ENCODE peak calls at places on chromosomes 4 and X, in five cellular contexts. I is endothelial cell, M is breast epithelium, Z is HFFc6, W is GM10248. D is an unnamed sample.

GRCh38 chr4:123661080-123661737 is 264.6 kb downstream of the SPRY1 start:
- DNase-seq in I (no peak), M (no peak), Z (peak), W (no peak), D (no peak)

GRCh38 chr4:104941661-104942062 is 205.0 kb upstream of the TET2 start:
- DNase-seq in I (no peak), M (no peak), Z (no peak), W (peak), D (no peak)

GRCh38 chr4:19675172-19675811 is 576.4 kb upstream of the SLIT2 start:
- DNase-seq in I (no peak), M (no peak), Z (peak), W (no peak), D (no peak)

GRCh38 chr4:147360301-147360700 is 120.6 kb upstream of the EDNRA start:
- DNase-seq in I (no peak), M (no peak), Z (peak), W (no peak), D (no peak)

GRCh38 chr4:120874792-120875774 is 47.4 kb downstream of the PRDM5 start:
- DNase-seq in I (no peak), M (no peak), Z (no peak), W (no peak), D (no peak)

GRCh38 chr4:139501531-139502311 is 47.8 kb downstream of the RAB33B start:
- DNase-seq in I (no peak), M (no peak), Z (no peak), W (no peak), D (no peak)

GRCh38 chr4:125547842-125548241 is 233.1 kb downstream of the FAT4 start:
- DNase-seq in I (no peak), M (no peak), Z (no peak), W (no peak), D (no peak)

GRCh38 chr4:113878718-113879117 is 100.7 kb downstream of the ARSJ start:
- DNase-seq in I (peak), M (no peak), Z (no peak), W (no peak), D (no peak)

GRCh38 chrX:150680974-150681373 is 12.2 kb upstream of the MTMR1 start:
- DNase-seq in I (no peak), M (no peak), Z (no peak), W (peak), D (no peak)

GRCh38 chr4:100605144-100605543 is 87.3 kb upstream of the EMCN start:
- DNase-seq in I (no peak), M (no peak), Z (no peak), W (no peak), D (no peak)

GRCh38 chrX:108178099-108178498 is 86.5 kb downstream of the ATG4A start:
- DNase-seq in I (no peak), M (no peak), Z (no peak), W (no peak), D (no peak)

GRCh38 chr4:149164282-149164681 is 651.4 kb downstream of the IQCM start:
- DNase-seq in I (no peak), M (no peak), Z (peak), W (no peak), D (no peak)

GRCh38 chr4:184169225-184169867 is 48.3 kb downstream of the ENPP6 start:
- DNase-seq in I (no peak), M (no peak), Z (no peak), W (no peak), D (no peak)

GRCh38 chrX:11728556-11728955 is 29.5 kb upstream of the MSL3 start:
- DNase-seq in I (no peak), M (no peak), Z (no peak), W (no peak), D (no peak)

GRCh38 chrX:56284269-56284668 is 52.1 kb downstream of the KLF8 start:
- DNase-seq in I (no peak), M (no peak), Z (no peak), W (no peak), D (no peak)

GRCh38 chr4:85491527-85491926 is 16.6 kb downstream of the ARHGAP24 start:
- DNase-seq in I (no peak), M (no peak), Z (no peak), W (no peak), D (no peak)

GRCh38 chr4:128517096-128517738 is 229.6 kb upstream of the PGRMC2 start:
- DNase-seq in I (no peak), M (no peak), Z (peak), W (no peak), D (no peak)

GRCh38 chr4:73726000-73726399 is 14.4 kb upstream of the CXCL8 start:
- DNase-seq in I (no peak), M (no peak), Z (peak), W (no peak), D (no peak)

DNA sequence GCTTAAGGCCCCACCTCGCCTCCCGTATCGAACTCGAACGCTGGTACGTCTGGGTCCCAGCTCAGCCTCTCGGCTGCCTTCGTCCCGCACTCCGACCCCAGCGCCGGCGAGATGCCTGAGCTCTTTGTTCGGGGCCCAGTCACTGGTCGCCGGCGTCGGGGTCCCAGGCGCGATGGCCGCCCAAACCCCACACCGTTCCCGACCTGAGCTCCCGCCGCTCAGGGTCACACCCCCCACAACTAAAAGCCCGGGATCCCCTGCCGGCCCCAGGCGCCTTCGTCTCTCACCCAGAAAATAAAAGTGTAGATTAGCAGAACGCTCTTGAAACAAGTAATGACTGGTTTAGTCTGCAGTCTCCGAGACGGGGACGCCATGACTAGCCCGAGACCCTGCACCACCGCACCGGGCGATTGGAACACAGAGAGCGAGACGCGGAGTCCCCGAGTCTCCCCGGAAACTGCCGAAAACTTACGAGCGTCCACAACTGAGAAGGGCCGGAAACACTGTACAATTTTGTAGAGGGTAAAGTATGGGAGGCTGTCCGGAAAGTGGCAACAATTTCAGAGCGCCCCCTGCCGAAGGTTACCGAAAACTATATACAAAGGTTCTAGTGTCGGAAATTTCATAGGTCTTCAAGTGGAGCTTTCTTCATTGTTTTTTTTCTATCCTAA is at the start of gene TSPAN6:
- DNase-seq in I (peak), M (peak), Z (peak), W (peak), D (peak)
- TF ChIP-seq CTCF in I (peak), M (peak), Z (peak), W (peak), D (no peak)

GRCh38 chr4:151022586-151022985 is 7.5 kb upstream of the LRBA start:
- DNase-seq in I (no peak), M (no peak), Z (no peak), W (no peak), D (no peak)

GRCh38 chr4:151025759-151026158 is 10.7 kb upstream of the LRBA start:
- DNase-seq in I (no peak), M (no peak), Z (no peak), W (no peak), D (no peak)

DNA sequence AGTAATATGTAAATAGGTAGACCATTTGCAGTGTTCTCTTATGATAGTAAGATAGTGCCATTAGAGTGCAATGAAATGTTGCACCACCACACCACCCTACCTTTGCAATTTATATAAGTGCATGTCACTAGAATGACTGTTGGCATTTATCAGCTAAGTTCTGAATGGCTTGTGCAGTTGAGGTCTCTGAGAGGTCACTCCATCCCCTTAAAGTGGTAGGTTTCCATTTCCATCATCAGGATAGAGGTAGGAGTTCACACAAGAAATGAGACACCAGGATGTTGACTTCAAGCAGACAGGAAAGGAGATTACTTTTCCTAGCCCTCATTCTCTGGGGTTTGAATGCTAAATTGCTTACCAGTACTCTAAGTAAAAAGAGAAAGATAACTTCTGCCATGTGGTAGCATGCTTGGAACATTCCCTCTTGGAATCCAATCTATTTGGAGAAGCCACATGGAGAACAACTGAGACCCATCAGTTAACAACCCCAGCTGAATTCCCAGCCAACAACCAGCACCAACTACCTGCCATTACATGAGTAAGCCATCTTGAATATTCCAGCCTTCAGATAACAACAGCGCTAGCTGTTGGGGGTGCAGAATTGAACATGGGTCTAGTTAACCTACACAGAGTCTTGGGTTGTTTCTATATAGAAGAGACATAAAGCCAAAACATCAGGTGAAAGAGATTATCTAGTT is 6.7 kb upstream of the LRBA start:
- DNase-seq in I (no peak), M (no peak), Z (no peak), W (no peak), D (no peak)
- TF ChIP-seq CTCF in I (no peak), M (no peak), Z (no peak), W (no peak), D (no peak)

DNA sequence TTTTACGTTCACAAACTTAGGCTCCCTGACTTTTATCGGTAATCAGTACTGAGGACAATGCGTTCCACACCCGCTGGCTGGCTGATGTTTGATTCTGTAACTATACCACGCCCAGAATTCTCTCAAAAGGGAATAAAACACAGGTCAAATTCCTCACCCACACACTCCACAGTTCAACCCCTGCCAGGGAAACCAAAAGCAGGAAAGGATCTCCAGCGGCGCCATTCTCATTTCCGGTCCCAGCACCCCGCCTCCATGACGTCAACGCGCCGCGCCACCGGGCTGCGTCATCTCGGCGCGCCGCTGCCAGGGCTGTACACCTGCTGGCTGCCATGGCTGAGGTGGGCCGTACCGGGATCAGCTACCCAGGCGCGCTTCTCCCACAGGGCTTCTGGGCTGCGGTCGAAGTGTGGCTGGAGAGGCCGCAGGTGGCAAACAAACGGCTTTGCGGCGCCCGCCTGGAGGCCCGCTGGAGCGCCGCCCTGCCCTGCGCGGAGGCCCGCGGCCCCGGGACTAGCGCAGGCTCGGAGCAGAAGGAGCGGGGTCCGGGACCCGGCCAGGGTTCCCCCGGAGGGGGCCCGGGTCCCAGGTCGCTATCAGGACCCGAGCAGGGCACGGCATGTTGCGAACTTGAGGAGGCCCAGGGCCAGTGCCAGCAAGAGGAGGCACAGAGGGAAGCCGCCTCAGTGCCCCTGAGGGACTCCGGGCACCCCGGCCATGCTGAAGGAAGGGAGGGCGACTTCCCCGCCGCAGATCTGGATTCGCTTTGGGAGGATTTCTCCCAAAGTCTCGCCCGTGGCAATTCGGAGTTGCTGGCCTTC is at the start of the genes ACOX3 and TRMT44:
- DNase-seq in I (peak), M (peak), Z (peak), W (peak), D (peak)
- TF ChIP-seq CTCF in I (no peak), M (no peak), Z (no peak), W (no peak), D (no peak)

GRCh38 chr4:186068581-186069402 is at the start of gene TLR3:
- DNase-seq in I (no peak), M (no peak), Z (peak), W (no peak), D (no peak)

GRCh38 chr4:186061919-186062318 is 7.0 kb upstream of the TLR3 start:
- DNase-seq in I (no peak), M (no peak), Z (no peak), W (no peak), D (no peak)

GRCh38 chr4:186072516-186072915 is 3.6 kb downstream of the TLR3 start:
- DNase-seq in I (no peak), M (no peak), Z (no peak), W (no peak), D (no peak)

GRCh38 chr4:186069734-186070133 is 778 bp downstream of the TLR3 start:
- DNase-seq in I (no peak), M (no peak), Z (no peak), W (no peak), D (no peak)

DNA sequence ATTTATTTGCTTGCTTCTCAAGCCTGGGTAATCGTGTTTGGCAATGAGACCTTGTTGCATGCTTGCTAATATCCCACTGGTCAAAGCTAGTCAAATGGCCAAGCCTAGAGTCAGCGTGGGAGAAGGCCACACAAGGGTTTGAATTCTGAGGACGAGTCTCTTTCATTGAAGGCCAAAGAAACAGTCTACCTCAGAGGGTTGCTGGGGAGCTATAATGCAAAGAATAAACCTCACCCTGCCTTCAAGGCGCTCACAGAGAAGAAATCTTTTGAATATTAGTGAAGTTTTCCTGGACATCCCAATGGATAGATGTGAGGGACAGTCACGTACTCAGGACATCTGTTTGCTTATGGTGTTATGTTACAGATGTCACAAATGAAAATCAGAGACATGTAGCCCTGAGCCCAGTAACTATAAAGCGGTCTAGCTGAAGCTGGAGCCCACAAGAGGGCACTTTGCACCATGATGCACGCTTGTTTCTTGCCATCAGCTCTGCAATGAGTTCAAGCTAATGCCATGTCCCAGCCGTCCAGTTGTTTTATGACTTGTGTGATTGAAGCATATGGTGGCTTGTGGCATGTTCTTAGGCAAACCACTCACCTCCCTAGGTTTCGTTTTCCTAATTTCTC is 1.1 kb upstream of the TLR3 start:
- DNase-seq in I (peak), M (peak), Z (peak), W (peak), D (no peak)
- TF ChIP-seq CTCF in I (no peak), M (peak), Z (peak), W (peak), D (no peak)

GRCh38 chrX:40573763-40574162 is 7.0 kb upstream of the ATP6AP2 start:
- DNase-seq in I (no peak), M (no peak), Z (no peak), W (no peak), D (no peak)
- TF ChIP-seq CTCF in I (peak), M (no peak), Z (peak), W (peak), D (no peak)

GRCh38 chrX:26442340-26442739 is 226.4 kb downstream of the MAGEB5 start:
- DNase-seq in I (peak), M (no peak), Z (no peak), W (no peak), D (no peak)
- TF ChIP-seq CTCF in I (no peak), M (no peak), Z (no peak), W (no peak), D (no peak)

DNA sequence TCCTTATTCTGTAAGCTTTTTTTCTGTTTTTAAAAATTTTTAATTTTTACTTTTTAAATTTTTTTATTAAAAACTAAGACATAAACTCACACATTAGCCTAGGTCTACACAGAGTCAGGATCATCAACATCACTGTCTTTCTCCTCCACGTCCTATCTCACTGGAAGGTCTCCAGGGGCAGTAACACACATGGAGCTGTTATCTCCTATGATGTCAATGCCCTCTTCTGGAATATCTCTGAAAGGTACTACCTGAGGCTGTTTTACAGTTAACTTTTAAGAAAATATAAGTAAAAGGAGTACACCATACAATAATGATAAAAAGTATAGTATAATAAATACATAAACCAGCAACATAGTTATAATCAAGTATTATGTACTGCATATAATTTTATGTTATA is 21.2 kb downstream of the IL15 start:
- DNase-seq in I (no peak), M (no peak), Z (no peak), W (no peak), D (no peak)
- TF ChIP-seq CTCF in I (no peak), M (no peak), Z (no peak), W (no peak), D (no peak)

GRCh38 chr4:153486281-153487151 is 20.4 kb downstream of the TMEM131L start:
- DNase-seq in I (no peak), M (peak), Z (peak), W (no peak), D (no peak)
- TF ChIP-seq CTCF in I (no peak), M (no peak), Z (no peak), W (no peak), D (no peak)

D was measured in activated B cell treated with CpG ODN at 0.5 μM for 24 hours.